ENCODE peak calls at places on chromosomes 16 and 17, in four cellular contexts. One of them, this sample, is unnamed.

GRCh38 chr17:60600490-60601431 is 768 bp downstream of the PPM1D start:
- DNase-seq in brain microvascular endothelial cell: peak
- DNase-seq in sigmoid colon: peak
- DNase-seq in ascending aorta: peak
- DNase-seq in this sample: peak

GRCh38 chr17:17880577-17881196 is 43.9 kb upstream of the SREBF1 start:
- DNase-seq in brain microvascular endothelial cell: no peak
- DNase-seq in sigmoid colon: no peak
- DNase-seq in ascending aorta: no peak
- DNase-seq in this sample: no peak

GRCh38 chr17:77209330-77209748 is 68.6 kb downstream of the SEC14L1 start:
- DNase-seq in brain microvascular endothelial cell: no peak
- DNase-seq in sigmoid colon: no peak
- DNase-seq in ascending aorta: no peak
- DNase-seq in this sample: no peak

GRCh38 chr17:56297142-56297541 is 143.9 kb downstream of the ANKFN1 start:
- DNase-seq in brain microvascular endothelial cell: no peak
- DNase-seq in sigmoid colon: no peak
- DNase-seq in ascending aorta: no peak
- DNase-seq in this sample: no peak

GRCh38 chr17:81165246-81166032 is at the start of gene PVALEF:
- DNase-seq in brain microvascular endothelial cell: no peak
- DNase-seq in sigmoid colon: peak
- DNase-seq in ascending aorta: no peak
- DNase-seq in this sample: peak

GRCh38 chr16:55436587-55436986 is 42.4 kb upstream of the MMP2 start:
- DNase-seq in brain microvascular endothelial cell: no peak
- DNase-seq in sigmoid colon: no peak
- DNase-seq in ascending aorta: no peak
- DNase-seq in this sample: no peak

GRCh38 chr16:87602821-87603683 is 744 bp downstream of the JPH3 start:
- DNase-seq in brain microvascular endothelial cell: no peak
- DNase-seq in sigmoid colon: no peak
- DNase-seq in ascending aorta: no peak
- DNase-seq in this sample: no peak

GRCh38 chr17:655618-656017 is 59.0 kb downstream of the VPS53 start:
- DNase-seq in brain microvascular endothelial cell: no peak
- DNase-seq in sigmoid colon: no peak
- DNase-seq in ascending aorta: no peak
- DNase-seq in this sample: no peak

GRCh38 chr16:72785886-72786285 is 262.0 kb downstream of the ZFHX3 start:
- DNase-seq in brain microvascular endothelial cell: peak
- DNase-seq in sigmoid colon: no peak
- DNase-seq in ascending aorta: no peak
- DNase-seq in this sample: no peak

GRCh38 chr16:54135361-54136275 is 151.0 kb downstream of the IRX3 start:
- DNase-seq in brain microvascular endothelial cell: peak
- DNase-seq in sigmoid colon: no peak
- DNase-seq in ascending aorta: no peak
- DNase-seq in this sample: no peak

GRCh38 chr17:5434984-5435383 is 4.0 kb downstream of the C1QBP start:
- DNase-seq in brain microvascular endothelial cell: no peak
- DNase-seq in sigmoid colon: no peak
- DNase-seq in ascending aorta: no peak
- DNase-seq in this sample: no peak
- H3K27ac ChIP-seq in brain microvascular endothelial cell: no peak
- H3K27ac ChIP-seq in sigmoid colon: no peak
- H3K27ac ChIP-seq in ascending aorta: no peak
- H3K27ac ChIP-seq in this sample: no peak

GRCh38 chr17:49571283-49571682 is 4.4 kb upstream of the NXPH3 start:
- DNase-seq in brain microvascular endothelial cell: no peak
- DNase-seq in sigmoid colon: no peak
- DNase-seq in ascending aorta: no peak
- DNase-seq in this sample: no peak
- H3K27ac ChIP-seq in brain microvascular endothelial cell: no peak
- H3K27ac ChIP-seq in sigmoid colon: peak
- H3K27ac ChIP-seq in ascending aorta: peak
- H3K27ac ChIP-seq in this sample: no peak

DNA sequence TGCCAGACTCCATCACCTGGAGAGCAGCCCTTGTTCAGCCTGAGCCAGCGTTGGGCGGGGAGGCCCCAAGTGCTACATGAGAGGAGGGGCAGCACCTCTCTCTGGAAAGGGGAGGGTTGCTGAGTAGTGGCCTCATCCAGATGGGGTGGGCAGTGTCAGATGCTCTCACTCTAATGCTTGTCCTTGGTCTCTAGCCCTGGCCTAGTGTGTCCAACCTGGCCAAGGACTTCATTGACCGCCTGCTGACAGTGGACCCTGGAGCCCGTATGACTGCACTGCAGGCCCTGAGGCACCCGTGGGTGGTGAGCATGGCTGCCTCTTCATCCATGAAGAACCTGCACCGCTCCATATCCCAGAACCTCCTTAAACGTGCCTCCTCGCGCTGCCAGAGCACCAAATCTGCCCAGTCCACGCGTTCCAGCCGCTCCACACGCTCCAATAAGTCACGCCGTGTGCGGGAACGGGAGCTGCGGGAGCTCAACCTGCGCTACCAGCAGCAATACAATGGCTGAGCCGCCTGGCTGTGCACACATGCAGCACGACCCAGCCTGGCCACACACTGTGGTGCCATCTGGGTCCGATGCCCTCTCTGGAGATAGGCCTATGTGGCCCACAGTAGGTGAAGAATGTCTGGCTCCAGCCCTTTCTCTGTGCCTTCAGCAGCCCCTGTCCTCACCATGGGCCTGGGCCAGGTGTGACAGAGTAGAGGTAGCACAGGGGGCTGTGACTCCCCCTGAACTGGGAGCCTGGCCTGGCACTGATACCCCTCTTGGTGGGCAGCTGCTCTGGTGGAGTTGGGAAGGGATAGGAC is 4.3 kb downstream of the CTRL start:
- DNase-seq in brain microvascular endothelial cell: no peak
- DNase-seq in sigmoid colon: no peak
- DNase-seq in ascending aorta: no peak
- DNase-seq in this sample: no peak
- H3K27ac ChIP-seq in brain microvascular endothelial cell: no peak
- H3K27ac ChIP-seq in sigmoid colon: no peak
- H3K27ac ChIP-seq in ascending aorta: peak
- H3K27ac ChIP-seq in this sample: peak

DNA sequence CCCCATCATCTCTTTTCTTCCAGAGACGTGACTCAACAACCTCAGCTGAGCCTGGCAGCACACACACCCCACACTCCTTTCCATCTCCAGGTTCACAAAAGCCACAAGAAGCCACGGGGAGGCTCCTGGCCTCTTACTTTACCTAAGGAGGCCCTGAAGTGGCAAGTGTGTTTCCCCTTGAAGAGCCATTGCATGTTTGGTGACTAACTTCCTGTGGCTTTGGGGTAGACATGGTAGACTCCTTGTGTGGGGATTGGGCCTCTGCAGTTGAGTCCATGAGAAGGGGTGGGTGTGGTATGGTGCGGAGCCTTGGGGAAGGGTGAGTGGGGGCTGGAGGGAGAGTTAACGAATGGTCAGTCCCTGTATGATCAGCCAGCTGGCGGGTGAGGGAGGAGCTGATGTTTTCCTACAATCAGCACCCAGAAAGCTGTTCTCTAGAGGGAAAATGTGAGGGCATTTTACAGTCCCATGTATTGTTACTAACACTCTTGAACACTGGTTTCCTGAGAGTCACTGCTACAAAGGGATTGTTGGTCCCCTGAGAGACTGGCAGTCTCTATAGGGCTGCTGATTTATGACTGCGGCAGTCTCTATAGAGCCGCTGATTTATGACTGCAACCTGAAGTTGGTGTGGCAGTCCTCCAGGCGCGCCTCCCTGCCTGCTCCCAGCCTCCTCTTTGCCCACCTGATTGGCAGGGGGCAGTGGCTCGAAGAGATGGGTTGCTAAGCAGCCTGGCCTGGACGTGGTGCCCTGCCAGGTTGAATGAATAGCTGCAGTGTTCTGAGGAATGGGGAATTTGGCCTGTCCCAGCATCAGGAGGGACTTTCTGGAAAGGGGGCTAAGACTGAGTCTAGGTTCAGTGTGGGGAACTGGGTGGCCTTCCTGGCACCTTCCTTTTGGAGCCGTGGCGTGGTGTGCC is 24.5 kb downstream of the SAP30BP start:
- DNase-seq in brain microvascular endothelial cell: no peak
- DNase-seq in sigmoid colon: peak
- DNase-seq in ascending aorta: no peak
- DNase-seq in this sample: no peak
- H3K27ac ChIP-seq in brain microvascular endothelial cell: peak
- H3K27ac ChIP-seq in sigmoid colon: peak
- H3K27ac ChIP-seq in ascending aorta: no peak
- H3K27ac ChIP-seq in this sample: peak

GRCh38 chr17:27892542-27892865 is 661 bp downstream of the LYRM9 start:
- DNase-seq in brain microvascular endothelial cell: no peak
- DNase-seq in sigmoid colon: no peak
- DNase-seq in ascending aorta: no peak
- DNase-seq in this sample: no peak
- H3K27ac ChIP-seq in brain microvascular endothelial cell: no peak
- H3K27ac ChIP-seq in sigmoid colon: peak
- H3K27ac ChIP-seq in ascending aorta: peak
- H3K27ac ChIP-seq in this sample: peak